ENCODE peak calls at places on chromosomes 2 and 18, in nine cellular contexts. P is cardiac fibroblast; O is ovary; H is RWPE1; J is tibial nerve; F is CD8-positive, alpha-beta T cell; C is GM13977; D is psoas muscle; A is fibroblast of the aortic adventitia. Z is an unnamed sample.

GRCh38 chr18:10317864-10318685 is 136.4 kb upstream of the APCDD1 start:
- DNase-seq in D (no peak), P (no peak), F (no peak), A (no peak), C (no peak), H (no peak), J (no peak), O (no peak), Z (no peak)

GRCh38 chr2:7375901-7376300 is 458.7 kb downstream of the RNF144A start:
- DNase-seq in D (no peak), H (no peak), J (no peak), O (no peak), C (no peak), F (no peak), P (no peak), A (no peak), Z (no peak)

GRCh38 chr2:85710687-85711577 is 16.8 kb downstream of the GNLY start:
- DNase-seq in D (peak), J (no peak), O (peak), A (peak), F (no peak), C (no peak), P (peak), H (no peak), Z (no peak)

GRCh38 chr2:10304458-10305253 is 2.0 kb downstream of the HPCAL1 start:
- DNase-seq in H (no peak), F (no peak), J (no peak), C (no peak), A (no peak), P (no peak), O (no peak), D (no peak), Z (no peak)

GRCh38 chr2:88177556-88177955 is 7.4 kb downstream of the THNSL2 start:
- DNase-seq in D (no peak), P (no peak), F (no peak), O (no peak), C (no peak), J (no peak), H (no peak), A (peak), Z (no peak)

GRCh38 chr18:36349552-36349951 is 52.0 kb downstream of the FHOD3 start:
- DNase-seq in A (no peak), F (no peak), C (no peak), H (no peak), P (no peak), D (peak), J (no peak), O (no peak), Z (no peak)

GRCh38 chr2:177869209-177869608 is 203.4 kb downstream of the PDE11A start:
- DNase-seq in O (no peak), J (no peak), H (no peak), C (no peak), P (no peak), F (no peak), A (no peak), D (no peak), Z (no peak)

GRCh38 chr2:54267577-54267976 is 11.5 kb upstream of the TSPYL6 start:
- DNase-seq in P (no peak), O (no peak), J (no peak), H (no peak), A (no peak), F (no peak), C (no peak), D (no peak), Z (no peak)

GRCh38 chr2:128324008-128324896 is 5.6 kb upstream of the HS6ST1 start:
- DNase-seq in F (peak), C (no peak), H (no peak), P (no peak), D (no peak), J (no peak), A (no peak), O (peak), Z (no peak)

GRCh38 chr2:197209742-197210408 is 100.7 kb downstream of the ANKRD44 start:
- DNase-seq in F (peak), P (no peak), D (no peak), C (no peak), J (no peak), A (no peak), O (no peak), H (no peak), Z (no peak)

GRCh38 chr18:49813321-49814146 is at the start of gene ACAA2:
- DNase-seq in O (peak), A (peak), H (peak), F (peak), C (peak), J (peak), D (peak), P (peak), Z (peak)

GRCh38 chr2:56386657-56387056 is 202.9 kb downstream of the CCDC85A start:
- DNase-seq in H (no peak), J (no peak), D (no peak), C (no peak), P (no peak), O (no peak), F (no peak), A (no peak), Z (no peak)

GRCh38 chr2:16166327-16166981 is 226.1 kb downstream of the MYCN start:
- DNase-seq in O (no peak), J (no peak), A (no peak), F (no peak), D (no peak), P (no peak), H (no peak), C (no peak), Z (no peak)

GRCh38 chr18:7946724-7947377 is 379.7 kb downstream of the PTPRM start:
- DNase-seq in H (peak), A (peak), D (no peak), F (no peak), J (no peak), C (no peak), P (peak), O (peak), Z (no peak)

GRCh38 chr2:201643216-201643651 is at the start of gene TMEM237:
- DNase-seq in H (peak), J (peak), A (peak), D (peak), F (peak), P (peak), O (peak), C (peak), Z (no peak)

GRCh38 chr2:56770490-56770889 is 586.7 kb downstream of the CCDC85A start:
- DNase-seq in J (no peak), P (peak), D (no peak), O (no peak), F (no peak), H (no peak), C (no peak), A (peak), Z (no peak)

GRCh38 chr18:77080283-77080682 is 52.3 kb downstream of the MBP start:
- DNase-seq in F (peak), H (no peak), O (no peak), J (no peak), A (no peak), P (no peak), C (peak), D (no peak), Z (no peak)

GRCh38 chr2:137957033-137957432 is 7.2 kb upstream of the HNMT start:
- DNase-seq in O (no peak), H (no peak), C (no peak), J (no peak), P (peak), D (no peak), A (peak), F (no peak), Z (peak)

GRCh38 chr2:181461056-181461630 is 4.0 kb downstream of the ITGA4 start:
- DNase-seq in C (no peak), H (no peak), A (no peak), O (no peak), D (no peak), J (no peak), P (no peak), F (peak), Z (no peak)

GRCh38 chr2:11505652-11506610 is 27.9 kb upstream of the GREB1 start:
- DNase-seq in J (no peak), D (no peak), O (peak), F (no peak), P (no peak), A (no peak), C (no peak), H (peak), Z (no peak)

GRCh38 chr2:168246483-168247340 is 683 bp downstream of the STK39 start:
- DNase-seq in C (peak), F (peak), H (peak), D (peak), J (peak), P (peak), O (peak), A (peak), Z (no peak)
- TF ChIP-seq CTCF in C (no peak), F (no peak), H (peak), D (peak), J (no peak), P (peak), O (peak), A (peak), Z (peak)

GRCh38 chr18:3447035-3447894 is 2.7 kb upstream of the TGIF1 start:
- DNase-seq in O (peak), D (peak), H (peak), A (peak), J (peak), C (no peak), F (no peak), P (peak), Z (no peak)

GRCh38 chr18:3442894-3443293 is 7.1 kb upstream of the TGIF1 start:
- DNase-seq in A (no peak), O (no peak), D (no peak), H (no peak), J (no peak), P (no peak), C (no peak), F (no peak), Z (no peak)

GRCh38 chr18:3444954-3445353 is 5.0 kb upstream of the TGIF1 start:
- DNase-seq in O (no peak), J (no peak), A (no peak), H (no peak), P (no peak), D (no peak), C (no peak), F (no peak), Z (no peak)

GRCh38 chr18:3440340-3440739 is 9.6 kb upstream of the TGIF1 start:
- DNase-seq in P (no peak), O (no peak), D (no peak), J (no peak), C (no peak), H (no peak), A (no peak), F (no peak), Z (no peak)

DNA sequence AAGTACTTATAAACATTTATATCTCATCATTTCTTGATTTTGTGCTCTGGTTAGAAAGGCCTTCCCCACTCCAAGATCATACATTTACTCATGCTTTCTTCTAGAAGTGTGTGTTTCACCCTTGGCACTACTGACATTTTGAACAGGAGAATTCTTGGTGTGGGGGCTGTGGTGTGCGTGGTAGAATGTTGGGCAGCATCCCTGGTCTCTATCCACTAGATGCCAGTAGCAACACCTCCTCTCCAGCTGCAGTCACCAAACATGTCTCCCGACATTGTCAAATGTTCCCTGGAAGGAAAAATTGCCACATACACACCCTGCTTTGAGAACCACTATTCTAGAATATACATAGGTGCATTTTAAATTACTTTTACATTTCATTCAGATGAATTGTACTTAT is 8.7 kb upstream of the TGIF1 start:
- DNase-seq in F (peak), P (peak), J (no peak), C (no peak), O (no peak), A (peak), H (no peak), D (no peak), Z (no peak)
- TF ChIP-seq CTCF in F (peak), P (no peak), J (peak), C (no peak), O (no peak), A (no peak), H (no peak), D (peak), Z (peak)

DNA sequence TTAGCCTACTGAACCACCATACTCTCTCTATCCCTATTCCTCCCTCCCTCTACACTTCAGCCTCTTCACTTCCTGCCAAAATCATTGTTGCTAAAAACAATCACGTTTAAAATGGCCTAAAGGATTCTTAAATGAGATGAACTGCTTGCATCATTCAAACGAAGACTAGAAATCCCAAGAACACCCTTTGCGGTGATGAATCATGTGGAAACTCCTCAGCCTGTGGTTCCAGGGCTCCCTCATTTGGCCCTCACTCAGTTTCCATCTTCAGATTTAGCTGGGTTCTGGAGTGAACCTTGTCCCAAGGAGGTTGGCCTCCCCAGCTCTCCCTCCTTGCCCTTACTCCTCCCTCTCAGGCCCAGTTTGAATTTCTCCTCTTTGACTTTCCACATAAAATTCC is 125.6 kb upstream of the CDC42EP3 start:
- DNase-seq in H (no peak), J (no peak), A (peak), F (no peak), D (no peak), C (no peak), O (no peak), P (no peak), Z (no peak)
- TF ChIP-seq CTCF in H (no peak), J (no peak), A (no peak), F (no peak), D (no peak), C (no peak), O (no peak), P (no peak), Z (no peak)

DNA sequence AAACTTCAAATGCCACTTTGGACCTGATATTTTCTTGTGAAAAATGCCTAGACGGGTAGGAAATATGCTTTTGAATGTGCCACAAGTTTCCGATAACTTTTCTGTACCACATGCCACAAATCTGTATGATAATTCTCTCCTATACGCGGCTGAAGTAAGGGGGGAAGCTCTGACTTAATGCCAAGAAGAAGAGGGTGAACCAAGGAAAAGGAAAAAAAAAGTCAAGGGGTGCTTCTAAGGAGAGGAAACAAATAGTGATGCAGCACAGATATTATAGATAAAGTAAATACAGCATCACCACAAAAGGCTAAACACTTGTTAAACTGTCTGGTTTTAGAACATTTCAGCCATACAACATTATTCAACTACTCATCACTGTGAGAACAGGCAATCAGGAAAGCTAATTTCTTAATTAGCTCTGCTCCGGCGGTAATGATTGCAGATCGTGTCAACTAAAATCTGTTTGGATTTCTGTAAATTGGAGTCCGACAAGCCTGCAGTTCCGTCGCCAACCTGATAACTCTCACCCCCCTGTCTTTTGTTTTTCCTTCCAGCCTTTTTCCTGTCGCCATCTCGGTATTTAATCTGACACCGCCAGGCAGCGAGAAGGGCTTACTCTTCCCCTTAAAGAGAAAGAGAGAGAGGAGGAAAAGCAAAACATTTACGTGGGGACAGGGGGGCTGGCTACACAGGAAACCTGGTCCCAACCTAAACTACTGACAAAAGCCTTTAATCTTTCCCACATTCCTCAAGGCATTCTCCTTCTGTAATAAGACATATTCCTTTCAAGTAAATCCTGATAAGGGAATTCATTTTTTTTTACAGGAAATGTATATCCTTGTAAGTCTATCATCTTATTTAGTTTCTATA is 67.5 kb downstream of the ZEB2 start:
- DNase-seq in A (peak), P (peak), C (no peak), O (no peak), J (no peak), F (no peak), H (no peak), D (no peak), Z (no peak)
- TF ChIP-seq CTCF in A (peak), P (peak), C (no peak), O (peak), J (peak), F (no peak), H (no peak), D (peak), Z (peak)

GRCh38 chr2:130963849-130964793 is 127.4 kb downstream of the ARHGEF4 start:
- DNase-seq in C (peak), O (no peak), F (no peak), A (no peak), H (no peak), D (no peak), J (no peak), P (peak), Z (no peak)
- TF ChIP-seq CTCF in C (peak), O (no peak), F (no peak), A (no peak), H (no peak), D (peak), J (no peak), P (no peak), Z (no peak)

GRCh38 chr18:44900627-44901026 is 219.9 kb downstream of the SETBP1 start:
- DNase-seq in J (no peak), P (no peak), A (no peak), O (no peak), F (no peak), D (no peak), H (no peak), C (no peak), Z (no peak)

GRCh38 chr18:44899832-44900231 is 219.1 kb downstream of the SETBP1 start:
- DNase-seq in C (no peak), O (no peak), P (no peak), J (no peak), F (no peak), A (no peak), H (no peak), D (no peak), Z (no peak)

GRCh38 chr18:44898536-44898935 is 217.8 kb downstream of the SETBP1 start:
- DNase-seq in O (no peak), A (no peak), D (no peak), F (no peak), C (no peak), H (no peak), P (no peak), J (no peak), Z (no peak)

GRCh38 chr18:44903327-44903726 is 222.6 kb downstream of the SETBP1 start:
- DNase-seq in P (no peak), C (no peak), F (no peak), O (no peak), D (no peak), A (no peak), H (no peak), J (no peak), Z (no peak)

GRCh38 chr18:44901283-44901682 is 220.6 kb downstream of the SETBP1 start:
- DNase-seq in H (no peak), P (no peak), F (no peak), C (no peak), D (no peak), J (no peak), O (no peak), A (no peak), Z (no peak)
- TF ChIP-seq CTCF in H (no peak), P (peak), F (no peak), C (peak), D (peak), J (no peak), O (no peak), A (peak), Z (no peak)

GRCh38 chr18:362914-363295 is 95.1 kb upstream of the THOC1 start:
- DNase-seq in A (peak), P (peak), O (no peak), C (no peak), F (no peak), D (no peak), H (no peak), J (no peak), Z (no peak)

GRCh38 chr18:363327-364115 is 95.7 kb upstream of the THOC1 start:
- DNase-seq in A (peak), D (no peak), J (no peak), H (no peak), C (no peak), F (no peak), O (no peak), P (peak), Z (no peak)

GRCh38 chr18:361100-361732 is 93.4 kb upstream of the THOC1 start:
- DNase-seq in J (no peak), F (no peak), A (no peak), P (no peak), C (no peak), D (no peak), H (no peak), O (no peak), Z (no peak)

GRCh38 chr18:360676-361075 is 92.8 kb upstream of the THOC1 start:
- DNase-seq in D (no peak), F (no peak), P (no peak), A (no peak), J (no peak), H (no peak), C (no peak), O (no peak), Z (no peak)

GRCh38 chr18:361941-362913 is 94.4 kb upstream of the THOC1 start:
- DNase-seq in A (peak), F (no peak), H (no peak), C (no peak), D (peak), J (peak), P (peak), O (no peak), Z (peak)
- TF ChIP-seq CTCF in A (no peak), F (no peak), H (no peak), C (no peak), D (no peak), J (no peak), P (no peak), O (no peak), Z (no peak)